ENCODE peak calls at places on chromosomes 6 and 20, in nine cellular contexts. H, Q, Y, T, F, M, K, I and S are unnamed samples.

GRCh38 chr6:53805725-53806124 is 10.9 kb downstream of the LRRC1 start:
- DNase-seq in H (no peak), Q (no peak), Y (no peak), T (no peak), F (no peak), M (no peak), K (no peak), I (no peak), S (no peak)

GRCh38 chr6:169289671-169290408 is 36.2 kb upstream of the THBS2 start:
- DNase-seq in H (no peak), Q (no peak), Y (no peak), T (peak), F (no peak), M (no peak), K (peak), I (no peak), S (no peak)

GRCh38 chr6:35046862-35047261 is 94.3 kb downstream of the TCP11 start:
- DNase-seq in H (no peak), Q (no peak), Y (no peak), T (no peak), F (no peak), M (no peak), K (no peak), I (no peak), S (no peak)

GRCh38 chr20:1281279-1282057 is 15.4 kb downstream of the SNPH start:
- DNase-seq in H (no peak), Q (no peak), Y (peak), T (no peak), F (peak), M (no peak), K (no peak), I (no peak), S (no peak)

GRCh38 chr20:1844723-1845523 is 50.3 kb upstream of the SIRPA start:
- DNase-seq in H (no peak), Q (no peak), Y (no peak), T (peak), F (no peak), M (peak), K (no peak), I (peak), S (peak)

GRCh38 chr6:13762648-13763441 is 51.2 kb upstream of the RANBP9 start:
- DNase-seq in H (peak), Q (peak), Y (no peak), T (no peak), F (no peak), M (peak), K (peak), I (no peak), S (no peak)

GRCh38 chr6:130778946-130779657 is 48.1 kb upstream of the SMLR1 start:
- DNase-seq in H (peak), Q (no peak), Y (no peak), T (no peak), F (no peak), M (no peak), K (peak), I (no peak), S (no peak)

GRCh38 chr6:7440476-7440875 is 50.9 kb downstream of the RIOK1 start:
- DNase-seq in H (peak), Q (no peak), Y (no peak), T (no peak), F (no peak), M (no peak), K (no peak), I (no peak), S (no peak)

GRCh38 chr6:139313229-139313628 is 21.4 kb upstream of the TXLNB start:
- DNase-seq in H (no peak), Q (no peak), Y (no peak), T (no peak), F (no peak), M (no peak), K (no peak), I (no peak), S (no peak)

GRCh38 chr6:23180504-23181293 is 611.3 kb downstream of the HDGFL1 start:
- DNase-seq in H (peak), Q (no peak), Y (peak), T (no peak), F (no peak), M (no peak), K (peak), I (peak), S (no peak)

GRCh38 chr20:7520361-7520760 is 419.9 kb downstream of the HAO1 start:
- DNase-seq in H (no peak), Q (no peak), Y (no peak), T (no peak), F (no peak), M (no peak), K (no peak), I (no peak), S (no peak)

GRCh38 chr20:61977387-61977786 is 88.3 kb downstream of the TAF4 start:
- DNase-seq in H (no peak), Q (no peak), Y (no peak), T (no peak), F (no peak), M (no peak), K (no peak), I (no peak), S (no peak)

GRCh38 chr6:14694308-14694707 is 551.6 kb upstream of the JARID2 start:
- DNase-seq in H (no peak), Q (no peak), Y (no peak), T (no peak), F (no peak), M (no peak), K (no peak), I (no peak), S (no peak)

GRCh38 chr20:25538838-25539665 is 46.3 kb downstream of the NINL start:
- DNase-seq in H (no peak), Q (no peak), Y (no peak), T (no peak), F (no peak), M (no peak), K (no peak), I (no peak), S (peak)

GRCh38 chr6:136921936-136922679 is at the start of gene SLC35D3:
- DNase-seq in H (no peak), Q (no peak), Y (peak), T (no peak), F (peak), M (no peak), K (no peak), I (no peak), S (no peak)

GRCh38 chr6:140283197-140283596 is 908.7 kb upstream of the CITED2 start:
- DNase-seq in H (no peak), Q (no peak), Y (no peak), T (no peak), F (no peak), M (no peak), K (no peak), I (no peak), S (no peak)

GRCh38 chr6:147507162-147508072 is 1.1 kb upstream of the SAMD5 start:
- DNase-seq in H (no peak), Q (no peak), Y (no peak), T (no peak), F (no peak), M (no peak), K (no peak), I (peak), S (no peak)

GRCh38 chr6:105036371-105036770 is 79.5 kb downstream of the LIN28B start:
- DNase-seq in H (no peak), Q (no peak), Y (no peak), T (no peak), F (no peak), M (no peak), K (no peak), I (no peak), S (no peak)

GRCh38 chr20:62237772-62238568 is at the start of gene OSBPL2:
- DNase-seq in H (peak), Q (peak), Y (peak), T (peak), F (peak), M (peak), K (peak), I (peak), S (peak)

GRCh38 chr20:17518339-17519052 is 12.7 kb downstream of the BFSP1 start:
- DNase-seq in H (no peak), Q (no peak), Y (no peak), T (peak), F (no peak), M (no peak), K (no peak), I (no peak), S (peak)

GRCh38 chr6:138526822-138527235 is 27.5 kb upstream of the NHSL1 start:
- DNase-seq in H (no peak), Q (no peak), Y (no peak), T (no peak), F (no peak), M (no peak), K (no peak), I (no peak), S (no peak)

GRCh38 chr6:72559067-72559466 is 62.8 kb upstream of the KCNQ5 start:
- DNase-seq in H (no peak), Q (no peak), Y (no peak), T (no peak), F (no peak), M (no peak), K (no peak), I (no peak), S (no peak)

GRCh38 chr6:125597411-125598253 is 151.8 kb upstream of the HEY2 start:
- DNase-seq in H (no peak), Q (no peak), Y (peak), T (peak), F (no peak), M (no peak), K (peak), I (peak), S (peak)

GRCh38 chr6:87277123-87277522 is 45.3 kb upstream of the SMIM8 start:
- DNase-seq in H (peak), Q (no peak), Y (no peak), T (no peak), F (no peak), M (no peak), K (no peak), I (no peak), S (peak)

GRCh38 chr6:159092631-159093030 is 47.8 kb upstream of the TAGAP start:
- DNase-seq in H (no peak), Q (no peak), Y (no peak), T (no peak), F (no peak), M (peak), K (no peak), I (no peak), S (no peak)

GRCh38 chr6:157317129-157317814 is 6.0 kb downstream of the TMEM242 start:
- DNase-seq in H (peak), Q (no peak), Y (no peak), T (peak), F (no peak), M (peak), K (peak), I (no peak), S (no peak)